ENCODE peak calls at places on chromosome 22, in ten cellular contexts. A, M, R, N, V, Y, O, H, E and U are unnamed samples.

GRCh38 chr22:19039796-19040580 is 82.2 kb downstream of the DGCR2 start:
- DNase-seq in A (no peak), M (no peak), R (no peak), N (no peak), V (no peak), Y (no peak), O (no peak), H (peak), E (no peak), U (no peak)

GRCh38 chr22:29916007-29916544 is 33.1 kb downstream of the MTMR3 start:
- DNase-seq in A (no peak), M (no peak), R (no peak), N (no peak), V (no peak), Y (no peak), O (no peak), H (no peak), E (no peak), U (no peak)

GRCh38 chr22:19974233-19974861 is 32.7 kb upstream of the TXNRD2 start:
- DNase-seq in A (peak), M (peak), R (no peak), N (no peak), V (peak), Y (no peak), O (no peak), H (peak), E (no peak), U (peak)

GRCh38 chr22:45966320-45966891 is 10.6 kb downstream of the WNT7B start:
- DNase-seq in A (no peak), M (peak), R (no peak), N (no peak), V (no peak), Y (no peak), O (no peak), H (no peak), E (no peak), U (peak)

GRCh38 chr22:45242778-45243191 is 2.1 kb upstream of the KIAA0930 start:
- DNase-seq in A (no peak), M (peak), R (no peak), N (no peak), V (no peak), Y (no peak), O (no peak), H (peak), E (no peak), U (peak)

GRCh38 chr22:35467788-35468187 is 67.8 kb downstream of the MCM5 start:
- DNase-seq in A (no peak), M (peak), R (no peak), N (no peak), V (peak), Y (no peak), O (no peak), H (peak), E (no peak), U (no peak)

GRCh38 chr22:27105142-27106025 is 448.0 kb downstream of the MIAT start:
- DNase-seq in A (no peak), M (no peak), R (no peak), N (no peak), V (no peak), Y (peak), O (peak), H (no peak), E (no peak), U (no peak)

GRCh38 chr22:46537946-46538815 is 761 bp upstream of the CELSR1 start:
- DNase-seq in A (no peak), M (no peak), R (no peak), N (no peak), V (no peak), Y (no peak), O (no peak), H (no peak), E (no peak), U (peak)

GRCh38 chr22:33083212-33083611 is 25.0 kb upstream of the SYN3 start:
- DNase-seq in A (no peak), M (no peak), R (no peak), N (no peak), V (peak), Y (no peak), O (no peak), H (no peak), E (no peak), U (no peak)

GRCh38 chr22:50578776-50579310 is 616 bp upstream of the CPT1B start:
- DNase-seq in A (no peak), M (no peak), R (no peak), N (no peak), V (no peak), Y (no peak), O (no peak), H (peak), E (no peak), U (no peak)

GRCh38 chr22:46551996-46552395 is 14.6 kb upstream of the CELSR1 start:
- DNase-seq in A (no peak), M (no peak), R (no peak), N (no peak), V (no peak), Y (no peak), O (no peak), H (peak), E (no peak), U (no peak)

GRCh38 chr22:30047364-30047738 is 32.9 kb upstream of the HORMAD2 start:
- DNase-seq in A (no peak), M (no peak), R (no peak), N (no peak), V (peak), Y (no peak), O (no peak), H (no peak), E (no peak), U (no peak)

GRCh38 chr22:37910863-37911262 is 4.8 kb downstream of the MICALL1 start:
- DNase-seq in A (no peak), M (no peak), R (no peak), N (no peak), V (no peak), Y (no peak), O (no peak), H (no peak), E (no peak), U (no peak)

GRCh38 chr22:25111579-25112517 is 87.8 kb upstream of the CRYBB3 start:
- DNase-seq in A (peak), M (no peak), R (no peak), N (no peak), V (peak), Y (no peak), O (no peak), H (peak), E (no peak), U (peak)

GRCh38 chr22:37082251-37082650 is 27.3 kb downstream of the TMPRSS6 start:
- DNase-seq in A (no peak), M (no peak), R (peak), N (no peak), V (no peak), Y (no peak), O (no peak), H (no peak), E (no peak), U (no peak)

GRCh38 chr22:22935546-22936157 is 48.0 kb downstream of the IGLL5 start:
- DNase-seq in A (peak), M (no peak), R (no peak), N (no peak), V (no peak), Y (no peak), O (no peak), H (peak), E (no peak), U (no peak)